ENCODE peak calls at places on chromosome 6, in ten cellular contexts. One of them, this sample, is unnamed.
A peak's percentile ranks its signal among the peaks of the same experiment; 100 is the strongest.

GRCh38 chr6:98986216-98986615 is 38.5 kb upstream of the FBXL4 start:
- DNase-seq in testis: no peak
- DNase-seq in tibial artery: no peak
- DNase-seq in aorta: no peak
- DNase-seq in NT2/D1: no peak
- DNase-seq in CD8-positive, alpha-beta memory T cell: no peak
- DNase-seq in IMR-90: no peak
- DNase-seq in psoas muscle: no peak
- DNase-seq in uterus: no peak
- DNase-seq in cardiac muscle cell: no peak
- DNase-seq in this sample: no peak

GRCh38 chr6:4466260-4466659 is 309.9 kb upstream of the CDYL start:
- DNase-seq in testis: no peak
- DNase-seq in tibial artery: peak; percentile 23
- DNase-seq in aorta: no peak
- DNase-seq in NT2/D1: no peak
- DNase-seq in CD8-positive, alpha-beta memory T cell: no peak
- DNase-seq in IMR-90: peak; percentile 68
- DNase-seq in psoas muscle: no peak
- DNase-seq in uterus: no peak
- DNase-seq in cardiac muscle cell: peak; percentile 33
- DNase-seq in this sample: no peak

GRCh38 chr6:3915076-3915791 is 66.1 kb downstream of the FAM50B start:
- DNase-seq in testis: no peak
- DNase-seq in tibial artery: no peak
- DNase-seq in aorta: no peak
- DNase-seq in NT2/D1: no peak
- DNase-seq in CD8-positive, alpha-beta memory T cell: peak; percentile 11
- DNase-seq in IMR-90: no peak
- DNase-seq in psoas muscle: no peak
- DNase-seq in uterus: no peak
- DNase-seq in cardiac muscle cell: no peak
- DNase-seq in this sample: no peak

GRCh38 chr6:163738304-163738703 is 323.8 kb downstream of the QKI start:
- DNase-seq in testis: no peak
- DNase-seq in tibial artery: no peak
- DNase-seq in aorta: no peak
- DNase-seq in NT2/D1: no peak
- DNase-seq in CD8-positive, alpha-beta memory T cell: no peak
- DNase-seq in IMR-90: no peak
- DNase-seq in psoas muscle: no peak
- DNase-seq in uterus: no peak
- DNase-seq in cardiac muscle cell: no peak
- DNase-seq in this sample: no peak

GRCh38 chr6:136656121-136656520 is 105.9 kb upstream of the MAP7 start:
- DNase-seq in testis: no peak
- DNase-seq in tibial artery: no peak
- DNase-seq in aorta: no peak
- DNase-seq in NT2/D1: no peak
- DNase-seq in CD8-positive, alpha-beta memory T cell: no peak
- DNase-seq in IMR-90: no peak
- DNase-seq in psoas muscle: no peak
- DNase-seq in uterus: no peak
- DNase-seq in cardiac muscle cell: peak; percentile 52
- DNase-seq in this sample: peak; percentile 12

GRCh38 chr6:140548379-140548778 is 1173.9 kb upstream of the CITED2 start:
- DNase-seq in testis: no peak
- DNase-seq in tibial artery: no peak
- DNase-seq in aorta: no peak
- DNase-seq in NT2/D1: no peak
- DNase-seq in CD8-positive, alpha-beta memory T cell: no peak
- DNase-seq in IMR-90: no peak
- DNase-seq in psoas muscle: no peak
- DNase-seq in uterus: no peak
- DNase-seq in cardiac muscle cell: peak; percentile 53
- DNase-seq in this sample: no peak

GRCh38 chr6:33904050-33904827 is 100.4 kb upstream of the MLN start:
- DNase-seq in testis: no peak
- DNase-seq in tibial artery: no peak
- DNase-seq in aorta: no peak
- DNase-seq in NT2/D1: peak; percentile 5
- DNase-seq in CD8-positive, alpha-beta memory T cell: peak; percentile 59
- DNase-seq in IMR-90: no peak
- DNase-seq in psoas muscle: no peak
- DNase-seq in uterus: no peak
- DNase-seq in cardiac muscle cell: no peak
- DNase-seq in this sample: no peak

GRCh38 chr6:144646066-144646800 is 361.1 kb downstream of the UTRN start:
- DNase-seq in testis: no peak
- DNase-seq in tibial artery: no peak
- DNase-seq in aorta: no peak
- DNase-seq in NT2/D1: no peak
- DNase-seq in CD8-positive, alpha-beta memory T cell: no peak
- DNase-seq in IMR-90: peak; percentile 34
- DNase-seq in psoas muscle: no peak
- DNase-seq in uterus: no peak
- DNase-seq in cardiac muscle cell: no peak
- DNase-seq in this sample: no peak

GRCh38 chr6:167825059-167825758 is 1.5 kb upstream of the AFDN start:
- DNase-seq in testis: peak; percentile 75
- DNase-seq in tibial artery: no peak
- DNase-seq in aorta: no peak
- DNase-seq in NT2/D1: no peak
- DNase-seq in CD8-positive, alpha-beta memory T cell: no peak
- DNase-seq in IMR-90: no peak
- DNase-seq in psoas muscle: no peak
- DNase-seq in uterus: peak; percentile 57
- DNase-seq in cardiac muscle cell: peak; percentile 68
- DNase-seq in this sample: no peak

GRCh38 chr6:109081026-109081425 is 13.6 kb downstream of the SESN1 start:
- DNase-seq in testis: no peak
- DNase-seq in tibial artery: no peak
- DNase-seq in aorta: no peak
- DNase-seq in NT2/D1: no peak
- DNase-seq in CD8-positive, alpha-beta memory T cell: no peak
- DNase-seq in IMR-90: no peak
- DNase-seq in psoas muscle: peak; percentile 48
- DNase-seq in uterus: no peak
- DNase-seq in cardiac muscle cell: no peak
- DNase-seq in this sample: no peak

GRCh38 chr6:157709514-157709913 is 113.5 kb upstream of the SNX9 start:
- DNase-seq in testis: no peak
- DNase-seq in tibial artery: no peak
- DNase-seq in aorta: no peak
- DNase-seq in NT2/D1: no peak
- DNase-seq in CD8-positive, alpha-beta memory T cell: no peak
- DNase-seq in IMR-90: no peak
- DNase-seq in psoas muscle: no peak
- DNase-seq in uterus: no peak
- DNase-seq in cardiac muscle cell: no peak
- DNase-seq in this sample: no peak

GRCh38 chr6:160887616-160888015 is 104.0 kb upstream of the MAP3K4 start:
- DNase-seq in testis: no peak
- DNase-seq in tibial artery: no peak
- DNase-seq in aorta: no peak
- DNase-seq in NT2/D1: no peak
- DNase-seq in CD8-positive, alpha-beta memory T cell: no peak
- DNase-seq in IMR-90: no peak
- DNase-seq in psoas muscle: no peak
- DNase-seq in uterus: no peak
- DNase-seq in cardiac muscle cell: no peak
- DNase-seq in this sample: no peak

GRCh38 chr6:136066005-136066404 is 184.1 kb downstream of the MTFR2 start:
- DNase-seq in testis: no peak
- DNase-seq in tibial artery: no peak
- DNase-seq in aorta: no peak
- DNase-seq in NT2/D1: no peak
- DNase-seq in CD8-positive, alpha-beta memory T cell: no peak
- DNase-seq in IMR-90: peak; percentile 43
- DNase-seq in psoas muscle: no peak
- DNase-seq in uterus: no peak
- DNase-seq in cardiac muscle cell: peak; percentile 48
- DNase-seq in this sample: no peak

GRCh38 chr6:166866839-166867637 is 89.3 kb downstream of the RNASET2 start:
- DNase-seq in testis: no peak
- DNase-seq in tibial artery: no peak
- DNase-seq in aorta: no peak
- DNase-seq in NT2/D1: no peak
- DNase-seq in CD8-positive, alpha-beta memory T cell: no peak
- DNase-seq in IMR-90: no peak
- DNase-seq in psoas muscle: no peak
- DNase-seq in uterus: no peak
- DNase-seq in cardiac muscle cell: no peak
- DNase-seq in this sample: no peak

GRCh38 chr6:84967389-84967788 is 203.0 kb upstream of the TBX18 start:
- DNase-seq in testis: peak; percentile 31
- DNase-seq in tibial artery: no peak
- DNase-seq in aorta: no peak
- DNase-seq in NT2/D1: peak; percentile 52
- DNase-seq in CD8-positive, alpha-beta memory T cell: no peak
- DNase-seq in IMR-90: peak; percentile 15
- DNase-seq in psoas muscle: no peak
- DNase-seq in uterus: no peak
- DNase-seq in cardiac muscle cell: peak; percentile 73
- DNase-seq in this sample: peak; percentile 80

GRCh38 chr6:132504757-132505156 is 8.2 kb downstream of the STX7 start:
- DNase-seq in testis: no peak
- DNase-seq in tibial artery: no peak
- DNase-seq in aorta: no peak
- DNase-seq in NT2/D1: no peak
- DNase-seq in CD8-positive, alpha-beta memory T cell: no peak
- DNase-seq in IMR-90: no peak
- DNase-seq in psoas muscle: no peak
- DNase-seq in uterus: no peak
- DNase-seq in cardiac muscle cell: no peak
- DNase-seq in this sample: no peak

GRCh38 chr6:169429001-169429400 is 175.4 kb upstream of the THBS2 start:
- DNase-seq in testis: no peak
- DNase-seq in tibial artery: no peak
- DNase-seq in aorta: no peak
- DNase-seq in NT2/D1: no peak
- DNase-seq in CD8-positive, alpha-beta memory T cell: no peak
- DNase-seq in IMR-90: no peak
- DNase-seq in psoas muscle: no peak
- DNase-seq in uterus: no peak
- DNase-seq in cardiac muscle cell: no peak
- DNase-seq in this sample: no peak
- H3K9me3 ChIP-seq in testis: no peaks in the 10 kb centered on the region
- H3K9me3 ChIP-seq in tibial artery: peaks cover 23% of the 10 kb centered on the region
- H3K9me3 ChIP-seq in aorta: peaks cover 4% of the 10 kb centered on the region
- H3K9me3 ChIP-seq in NT2/D1: peaks cover 27% of the 10 kb centered on the region
- H3K9me3 ChIP-seq in CD8-positive, alpha-beta memory T cell: no peaks in the 10 kb centered on the region
- H3K9me3 ChIP-seq in IMR-90: peaks cover 6% of the 10 kb centered on the region
- H3K9me3 ChIP-seq in psoas muscle: peaks cover 18% of the 10 kb centered on the region
- H3K9me3 ChIP-seq in uterus: no peaks in the 10 kb centered on the region
- H3K9me3 ChIP-seq in cardiac muscle cell: no peaks in the 10 kb centered on the region
- H3K9me3 ChIP-seq in this sample: peaks cover 21% of the 10 kb centered on the region

DNA sequence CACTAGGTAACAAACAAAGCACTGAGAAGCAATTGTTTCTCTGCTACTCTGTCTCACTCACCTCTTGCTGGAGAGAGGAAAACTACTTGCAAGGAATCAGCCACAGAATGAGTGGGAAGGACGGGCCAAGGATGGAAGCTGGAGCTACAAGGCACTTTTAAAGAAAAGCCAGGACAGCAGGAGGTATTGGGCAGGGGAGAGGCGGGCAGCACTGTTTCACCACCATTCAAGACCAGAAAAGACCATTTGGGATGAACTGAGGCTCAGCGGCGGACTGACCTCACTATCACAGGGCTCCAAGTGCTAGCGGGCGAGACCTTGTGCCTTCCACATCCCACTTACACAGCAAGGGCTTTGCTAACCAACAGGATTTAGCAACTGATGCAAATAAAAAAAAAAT is 137.4 kb downstream of the IPCEF1 start:
- DNase-seq in testis: no peak
- DNase-seq in tibial artery: no peak
- DNase-seq in aorta: no peak
- DNase-seq in NT2/D1: no peak
- DNase-seq in CD8-positive, alpha-beta memory T cell: no peak
- DNase-seq in IMR-90: no peak
- DNase-seq in psoas muscle: no peak
- DNase-seq in uterus: no peak
- DNase-seq in cardiac muscle cell: no peak
- DNase-seq in this sample: no peak
- H3K4me1 ChIP-seq in testis: no peaks in the 10 kb centered on the region
- H3K4me1 ChIP-seq in tibial artery: no peaks in the 10 kb centered on the region
- H3K4me1 ChIP-seq in aorta: no peaks in the 10 kb centered on the region
- H3K4me1 ChIP-seq in NT2/D1: no peaks in the 10 kb centered on the region
- H3K4me1 ChIP-seq in CD8-positive, alpha-beta memory T cell: peaks cover 53% of the 10 kb centered on the region
- H3K4me1 ChIP-seq in IMR-90: no peaks in the 10 kb centered on the region
- H3K4me1 ChIP-seq in psoas muscle: no peaks in the 10 kb centered on the region
- H3K4me1 ChIP-seq in uterus: no peaks in the 10 kb centered on the region
- H3K4me1 ChIP-seq in cardiac muscle cell: no peaks in the 10 kb centered on the region
- H3K4me1 ChIP-seq in this sample: no peaks in the 10 kb centered on the region

DNA sequence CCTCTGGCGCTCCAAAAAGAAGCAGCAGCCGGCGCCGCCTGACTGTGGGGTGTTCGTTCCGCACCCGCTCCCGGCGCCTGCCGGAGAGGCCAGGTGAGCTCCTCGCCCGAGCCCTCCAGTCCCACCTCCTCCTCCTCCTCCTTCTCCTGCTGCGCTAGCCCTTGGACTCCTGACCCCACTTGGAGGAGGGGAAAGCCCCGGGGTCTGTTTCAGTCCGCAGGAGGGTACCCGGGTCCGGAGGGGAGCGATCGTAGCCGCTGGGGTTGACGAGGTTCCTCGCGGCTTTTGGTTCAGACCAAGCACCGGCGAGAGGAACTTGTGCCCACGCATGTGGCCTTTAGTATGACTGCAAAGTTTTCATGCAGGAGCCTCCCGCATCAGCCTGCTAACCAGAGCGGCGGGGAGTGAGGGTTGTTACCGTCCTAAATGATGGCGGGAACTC is 493 bp downstream of the CRYBG1 start:
- DNase-seq in testis: no peak
- DNase-seq in tibial artery: no peak
- DNase-seq in aorta: peak; percentile 75
- DNase-seq in NT2/D1: no peak
- DNase-seq in CD8-positive, alpha-beta memory T cell: no peak
- DNase-seq in IMR-90: no peak
- DNase-seq in psoas muscle: peak; percentile 48
- DNase-seq in uterus: no peak
- DNase-seq in cardiac muscle cell: no peak
- DNase-seq in this sample: no peak
- H3K27me3 ChIP-seq in testis: no peaks in the 10 kb centered on the region
- H3K27me3 ChIP-seq in tibial artery: peaks cover 48% of the 10 kb centered on the region
- H3K27me3 ChIP-seq in aorta: no peaks in the 10 kb centered on the region
- H3K27me3 ChIP-seq in NT2/D1: peaks cover 28% of the 10 kb centered on the region
- H3K27me3 ChIP-seq in CD8-positive, alpha-beta memory T cell: peaks cover 15% of the 10 kb centered on the region
- H3K27me3 ChIP-seq in IMR-90: peaks cover 28% of the 10 kb centered on the region
- H3K27me3 ChIP-seq in psoas muscle: peaks cover 58% of the 10 kb centered on the region
- H3K27me3 ChIP-seq in uterus: peaks cover 32% of the 10 kb centered on the region
- H3K27me3 ChIP-seq in cardiac muscle cell: peaks cover 37% of the 10 kb centered on the region
- H3K27me3 ChIP-seq in this sample: no peaks in the 10 kb centered on the region

DNA sequence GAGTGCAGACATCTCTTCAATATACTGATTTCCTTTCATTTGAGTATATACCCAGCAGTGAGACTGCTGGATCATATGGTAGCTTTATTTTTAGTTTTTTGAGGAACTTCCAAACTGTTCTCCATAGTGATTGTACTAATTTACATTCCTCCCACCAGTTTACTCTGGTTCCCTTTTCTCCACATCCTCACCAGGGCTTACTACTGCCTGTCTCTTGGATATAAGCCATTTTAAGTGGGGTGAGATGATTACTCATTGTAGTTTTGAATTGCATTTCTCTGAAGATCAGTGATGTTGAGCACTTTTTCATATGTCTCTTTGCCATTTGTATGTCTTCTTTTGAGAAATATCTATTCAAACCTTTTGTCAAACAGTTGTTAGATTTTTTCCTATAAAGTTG is 64.9 kb upstream of the HMGCLL1 start:
- DNase-seq in testis: no peak
- DNase-seq in tibial artery: no peak
- DNase-seq in aorta: no peak
- DNase-seq in NT2/D1: no peak
- DNase-seq in CD8-positive, alpha-beta memory T cell: no peak
- DNase-seq in IMR-90: peak; percentile 62
- DNase-seq in psoas muscle: no peak
- DNase-seq in uterus: no peak
- DNase-seq in cardiac muscle cell: peak; percentile 15
- DNase-seq in this sample: no peak
- H3K9me3 ChIP-seq in testis: no peaks in the 10 kb centered on the region
- H3K9me3 ChIP-seq in tibial artery: no peaks in the 10 kb centered on the region
- H3K9me3 ChIP-seq in aorta: no peaks in the 10 kb centered on the region
- H3K9me3 ChIP-seq in NT2/D1: no peaks in the 10 kb centered on the region
- H3K9me3 ChIP-seq in CD8-positive, alpha-beta memory T cell: no peaks in the 10 kb centered on the region
- H3K9me3 ChIP-seq in IMR-90: no peaks in the 10 kb centered on the region
- H3K9me3 ChIP-seq in psoas muscle: peaks cover 10% of the 10 kb centered on the region
- H3K9me3 ChIP-seq in uterus: no peaks in the 10 kb centered on the region
- H3K9me3 ChIP-seq in cardiac muscle cell: no peaks in the 10 kb centered on the region
- H3K9me3 ChIP-seq in this sample: peaks cover 5% of the 10 kb centered on the region

This sample was measured in SJCRH30.